ENCODE peak calls at places on chromosome 5, in ten cellular contexts. P is activated CD4-positive, alpha-beta T cell treated with anti-CD3 and anti-CD28 coated beads for 24 hours; F is breast epithelium; T is stimulated activated CD4-positive, alpha-beta T cell treated with anti-CD3 and anti-CD28 coated beads, Interleukin-2, amount 100 ng/mL, for 48 hours; L is lower leg skin; W is hypothalamus; X is right cardiac atrium; R is Kasumi-1; S is HEK293T; O is dermis microvascular lymphatic vessel endothelial cell. Q is an unnamed sample.

GRCh38 chr5:82151622-82152021 is 126.5 kb downstream of the RPS23 start:
- DNase-seq in P (no peak), F (no peak), T (no peak), L (no peak), W (no peak), X (no peak), R (peak; percentile 40), S (no peak), O (no peak), Q (no peak)

GRCh38 chr5:107449369-107449768 is 221.4 kb downstream of the EFNA5 start:
- DNase-seq in P (no peak), F (no peak), T (no peak), L (no peak), W (no peak), X (no peak), R (no peak), S (no peak), O (no peak), Q (no peak)

GRCh38 chr5:18433336-18433735 is 799.1 kb downstream of the TAF11L14 start:
- DNase-seq in P (no peak), F (no peak), T (no peak), L (no peak), W (no peak), X (no peak), R (no peak), S (no peak), O (no peak), Q (no peak)

GRCh38 chr5:157546456-157547100 is 29.0 kb downstream of the ADAM19 start:
- DNase-seq in P (no peak), F (no peak), T (no peak), L (no peak), W (no peak), X (peak; percentile 90), R (no peak), S (no peak), O (no peak), Q (peak; percentile 80)

GRCh38 chr5:172417130-172417802 is 37.1 kb downstream of the SH3PXD2B start:
- DNase-seq in P (no peak), F (no peak), T (no peak), L (no peak), W (no peak), X (no peak), R (no peak), S (no peak), O (no peak), Q (no peak)

GRCh38 chr5:69279517-69279916 is 44.8 kb downstream of the CDK7 start:
- DNase-seq in P (no peak), F (no peak), T (no peak), L (no peak), W (no peak), X (no peak), R (no peak), S (no peak), O (no peak), Q (no peak)

GRCh38 chr5:160001457-160001856 is 7.5 kb upstream of the TTC1 start:
- DNase-seq in P (no peak), F (no peak), T (no peak), L (no peak), W (no peak), X (no peak), R (no peak), S (no peak), O (no peak), Q (no peak)

GRCh38 chr5:115184780-115185179 is 15.1 kb upstream of the TRIM36 start:
- DNase-seq in P (no peak), F (no peak), T (no peak), L (no peak), W (no peak), X (no peak), R (no peak), S (no peak), O (no peak), Q (no peak)

GRCh38 chr5:10293907-10294662 is 13.6 kb downstream of the CMBL start:
- DNase-seq in P (no peak), F (no peak), T (no peak), L (no peak), W (no peak), X (no peak), R (no peak), S (no peak), O (no peak), Q (no peak)